ENCODE peak calls at places on chromosome 20, in four cellular contexts. N is neuronal stem cell, P is heart left ventricle, U is body of pancreas. L is an unnamed sample. For H3K27me3 and H3K4me1, the result is how much of the 10 kb centered on the place peaks cover.

GRCh38 chr20:45822863-45823262 is 4.2 kb downstream of the TNNC2 start:
- DNase-seq in N (no peak), P (peak), U (no peak), L (no peak)

GRCh38 chr20:4973330-4974097 is 27.8 kb downstream of the SLC23A2 start:
- DNase-seq in N (no peak), P (peak), U (peak), L (peak)

GRCh38 chr20:25035924-25036323 is 22.0 kb downstream of the ACSS1 start:
- DNase-seq in N (no peak), P (peak), U (no peak), L (peak)

GRCh38 chr20:36202891-36203338 is 33.4 kb upstream of the AAR2 start:
- DNase-seq in N (peak), P (peak), U (peak), L (peak)

GRCh38 chr20:49279677-49280462 is 2.0 kb upstream of the ZNFX1 start:
- DNase-seq in N (no peak), P (no peak), U (no peak), L (no peak)

GRCh38 chr20:45752747-45753146 is 30.6 kb downstream of the SPINT4 start:
- DNase-seq in N (no peak), P (no peak), U (no peak), L (no peak)

GRCh38 chr20:60071965-60072364 is 113.7 kb downstream of the CDH26 start:
- DNase-seq in N (no peak), P (no peak), U (no peak), L (no peak)

GRCh38 chr20:21326700-21327099 is 23.6 kb downstream of the XRN2 start:
- DNase-seq in N (no peak), P (no peak), U (no peak), L (no peak)

DNA sequence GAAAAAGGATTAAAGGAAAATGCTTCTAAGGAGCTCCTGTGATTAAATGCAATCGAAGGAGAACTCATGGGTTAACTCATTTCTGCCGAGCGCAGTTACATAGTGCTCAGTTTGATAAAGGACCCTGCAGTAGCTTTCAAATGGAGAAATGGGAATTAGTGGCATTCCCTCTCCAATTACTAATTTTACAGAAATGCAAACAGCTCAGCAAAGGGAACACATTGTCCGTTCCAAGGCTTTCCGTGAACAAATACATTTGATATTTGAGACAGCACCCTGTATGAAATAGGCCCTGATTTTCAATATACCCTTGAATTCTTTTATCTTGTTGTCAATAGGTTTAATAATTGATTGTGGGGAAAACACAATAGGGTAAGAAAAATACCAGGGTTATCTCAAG is 375.9 kb upstream of the TSHZ2 start:
- DNase-seq in N (no peak), P (no peak), U (no peak), L (no peak)
- H3K27me3 ChIP-seq in N (under half), P (under half), U (under half), L (under half)

GRCh38 chr20:62922451-62922921 is 3.8 kb downstream of the DIDO1 start:
- DNase-seq in N (no peak), P (no peak), U (no peak), L (no peak)
- H3K4me3 ChIP-seq in N (no peak), P (no peak), U (no peak), L (no peak)

GRCh38 chr20:32650545-32650944 is 23.2 kb downstream of the C20orf203 start:
- DNase-seq in N (no peak), P (no peak), U (no peak), L (no peak)
- H3K4me1 ChIP-seq in N (under half), P (under half), U (under half), L (under half)

DNA sequence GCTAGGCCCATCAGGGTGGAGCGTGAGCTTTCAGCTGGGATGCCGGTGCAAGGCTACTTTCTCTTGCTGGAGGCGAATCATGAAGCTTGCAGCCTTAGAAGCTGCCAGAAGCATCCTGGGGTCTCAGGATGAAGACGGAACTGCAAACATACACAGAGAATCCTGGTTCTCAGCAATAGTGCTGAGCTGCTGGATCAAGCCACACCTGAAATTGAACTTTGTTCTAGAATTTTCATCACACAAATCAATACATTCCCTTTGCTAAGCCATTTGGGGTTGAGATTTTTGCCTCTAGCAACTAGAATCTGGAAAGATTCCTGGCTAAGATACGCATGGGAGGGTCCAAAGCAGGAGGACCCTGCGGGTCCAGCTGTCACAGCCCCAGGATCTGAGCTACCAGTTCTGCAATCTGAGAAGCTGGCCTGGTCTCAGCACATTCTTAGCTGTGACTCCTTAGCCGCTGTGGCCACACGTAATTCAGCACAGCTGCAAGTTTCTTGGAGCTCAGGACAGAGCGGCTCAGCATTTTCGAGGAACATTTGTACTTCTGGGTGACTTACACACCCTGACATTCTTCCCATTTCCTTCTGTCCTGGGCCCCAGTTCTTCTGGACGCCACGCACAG is 6.6 kb upstream of the ARFGAP1 start:
- DNase-seq in N (no peak), P (no peak), U (no peak), L (no peak)
- H3K27me3 ChIP-seq in N (under half), P (under half), U (under half), L (under half)

GRCh38 chr20:38091447-38092216 is 58.1 kb downstream of the RPRD1B start:
- DNase-seq in N (no peak), P (peak), U (no peak), L (no peak)
- H3K4me3 ChIP-seq in N (no peak), P (no peak), U (no peak), L (no peak)

DNA sequence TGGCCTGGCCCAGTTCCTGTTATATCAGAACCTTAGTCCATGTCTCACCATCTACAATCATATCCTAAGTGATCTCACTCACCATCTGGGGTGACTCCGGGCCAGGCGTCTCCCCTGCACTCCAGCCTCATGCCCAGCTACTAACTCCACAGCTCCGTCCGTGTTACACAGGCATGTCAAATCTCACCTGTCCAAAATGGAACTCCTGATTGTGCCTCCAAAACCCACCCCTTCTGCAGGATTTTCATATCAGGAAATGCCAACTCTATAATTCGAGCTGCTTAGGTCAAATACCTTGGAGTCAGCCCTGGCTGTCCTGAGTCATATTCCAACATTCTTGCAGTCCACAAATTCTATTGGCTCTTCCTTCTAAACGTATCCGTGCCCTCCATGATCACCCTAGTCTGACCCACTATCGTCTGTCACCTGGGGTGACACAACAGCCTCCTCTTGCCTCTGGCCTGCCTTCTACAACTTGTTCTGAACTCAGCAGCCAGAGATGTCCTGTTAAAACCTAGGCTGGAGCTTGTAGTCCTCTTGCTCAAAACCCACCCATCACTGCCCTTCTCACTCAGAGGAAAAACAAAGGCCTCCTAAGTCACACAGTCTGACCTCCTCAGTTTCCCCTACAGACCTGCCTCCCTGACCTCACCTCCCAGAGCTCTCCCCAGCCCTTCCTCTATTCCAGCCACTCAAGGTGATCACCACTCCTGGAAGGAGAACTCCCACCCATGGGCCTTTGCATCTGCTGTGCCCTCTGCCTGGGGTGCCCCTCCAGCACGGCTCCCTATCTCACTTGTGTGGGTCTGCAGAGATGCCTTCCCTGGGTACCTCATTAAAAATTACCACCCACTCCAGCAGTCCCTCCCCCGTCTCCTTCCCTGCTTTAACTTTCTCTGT is 85.3 kb upstream of the SIRPA start:
- DNase-seq in N (no peak), P (no peak), U (no peak), L (no peak)
- H3K4me1 ChIP-seq in N (under half), P (under half), U (under half), L (under half)

DNA sequence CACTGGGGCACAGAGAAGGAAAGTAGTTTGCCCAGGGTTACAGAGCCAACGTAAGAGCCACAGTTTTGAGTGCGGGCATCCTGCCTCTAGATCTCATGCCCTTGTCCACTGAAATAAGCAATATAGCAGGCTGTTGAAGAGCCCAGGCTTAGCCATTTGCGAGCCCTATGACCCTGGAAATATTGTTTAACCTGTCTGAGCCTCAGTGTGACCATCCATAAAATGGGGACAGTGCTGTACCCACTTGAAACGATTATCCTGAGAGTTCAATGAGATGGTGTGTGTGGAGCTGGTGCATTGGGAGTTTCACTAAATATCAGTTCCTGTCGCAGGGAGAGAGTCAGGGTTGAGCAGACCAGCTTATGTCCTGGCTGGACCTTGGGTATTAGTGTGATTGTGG is 173.1 kb upstream of the KCNG1 start:
- DNase-seq in N (no peak), P (no peak), U (no peak), L (no peak)
- H3K27me3 ChIP-seq in N (under half), P (under half), U (under half), L (under half)

L was measured in testis.